ENCODE peak calls at places on chromosomes 4 and X, in seven cellular contexts. O, K, D, Z, U, Y and M are unnamed samples.

GRCh38 chr4:36054750-36055467 is 189.4 kb downstream of the ARAP2 start:
- DNase-seq in Z (no peak), D (no peak), Y (no peak), K (no peak), O (no peak), U (no peak), M (no peak)

GRCh38 chr4:78667337-78667736 is 108.8 kb upstream of the BMP2K start:
- DNase-seq in Y (no peak), U (no peak), K (no peak), O (no peak), D (no peak), Z (no peak), M (no peak)

GRCh38 chr4:33696066-33696465 is 2548.2 kb downstream of the ARAP2 start:
- DNase-seq in Y (no peak), O (no peak), D (no peak), Z (peak), K (no peak), U (no peak), M (no peak)

GRCh38 chrX:139831689-139832456 is 101.0 kb downstream of the ATP11C start:
- DNase-seq in Z (peak), O (no peak), Y (no peak), K (no peak), D (peak), U (no peak), M (no peak)

GRCh38 chr4:7630559-7631287 is 196.0 kb upstream of the PSAPL1 start:
- DNase-seq in Y (no peak), Z (peak), K (peak), O (no peak), U (no peak), D (peak), M (no peak)

GRCh38 chr4:164906368-164906767 is 29.4 kb downstream of the APELA start:
- DNase-seq in D (no peak), Z (no peak), K (no peak), U (no peak), O (no peak), Y (no peak), M (no peak)

GRCh38 chr4:112112590-112113170 is 32.6 kb upstream of the FAM241A start:
- DNase-seq in Z (no peak), Y (no peak), O (no peak), K (no peak), D (peak), U (no peak), M (peak)

GRCh38 chr4:688695-689497 is at the start of gene SLC49A3:
- DNase-seq in Z (peak), O (no peak), K (no peak), Y (peak), D (no peak), U (peak), M (no peak)

GRCh38 chrX:125998432-125998831 is 167.7 kb downstream of the DCAF12L2 start:
- DNase-seq in Z (no peak), O (no peak), K (no peak), Y (no peak), D (peak), U (no peak), M (no peak)

GRCh38 chrX:46770817-46771163 is 11.9 kb upstream of the SLC9A7 start:
- DNase-seq in Y (no peak), D (peak), O (no peak), Z (peak), K (no peak), U (no peak), M (no peak)

GRCh38 chr4:71460368-71460767 is 121.5 kb downstream of the SLC4A4 start:
- DNase-seq in K (no peak), D (peak), U (no peak), Y (no peak), Z (no peak), O (no peak), M (peak)

GRCh38 chrX:12891915-12892506 is 14.4 kb upstream of the TLR8 start:
- DNase-seq in U (no peak), Y (no peak), D (no peak), K (no peak), O (no peak), Z (no peak), M (no peak)

GRCh38 chr4:80140237-80140636 is 57.1 kb upstream of the PRDM8 start:
- DNase-seq in K (no peak), U (no peak), O (no peak), Y (no peak), Z (no peak), D (no peak), M (no peak)

GRCh38 chr4:159269143-159269542 is 166.3 kb downstream of the RAPGEF2 start:
- DNase-seq in K (no peak), Z (no peak), O (no peak), Y (peak), D (no peak), U (no peak), M (no peak)
- H3K4me3 ChIP-seq in K (no peak), Z (no peak), O (no peak), Y (no peak), D (no peak), U (no peak), M (no peak)

DNA sequence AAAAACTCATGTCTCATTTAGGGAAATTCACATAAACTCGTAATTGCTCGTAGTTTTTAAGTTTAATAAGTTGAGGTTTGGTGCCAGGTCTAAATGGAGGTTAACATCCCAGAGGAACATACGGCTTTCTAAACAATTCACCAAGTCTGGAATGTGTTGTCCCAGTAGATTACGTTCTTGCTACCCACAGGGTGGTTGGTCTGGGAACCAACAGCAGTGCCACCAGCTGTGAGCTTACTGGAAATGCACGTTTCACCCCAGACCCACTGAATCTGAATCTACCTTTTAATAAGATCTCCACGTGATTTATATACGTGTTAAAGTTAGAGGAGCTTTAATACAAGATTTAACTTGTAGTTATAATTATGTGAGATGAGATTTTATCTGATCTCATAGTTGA is 134.3 kb downstream of the BMPR1B start:
- DNase-seq in Z (no peak), O (no peak), U (no peak), Y (no peak), D (peak), K (no peak), M (no peak)
- TF ChIP-seq CTCF in Z (no peak), O (no peak), U (no peak), Y (no peak), D (peak), K (no peak), M (peak)

GRCh38 chrX:71253253-71254091 is 468 bp downstream of the ZMYM3 start:
- DNase-seq in Y (no peak), O (peak), U (peak), K (peak), Z (peak), D (peak), M (peak)
- H3K27ac ChIP-seq in Y (peak), O (peak), U (peak), K (peak), Z (peak), D (peak), M (peak)

GRCh38 chrX:148501121-148502066 is 977 bp downstream of the AFF2 start:
- DNase-seq in K (peak), O (no peak), Z (no peak), Y (peak), U (peak), D (no peak), M (peak)
- H3K4me3 ChIP-seq in K (peak), O (peak), Z (peak), Y (peak), U (peak), D (peak), M (peak)

DNA sequence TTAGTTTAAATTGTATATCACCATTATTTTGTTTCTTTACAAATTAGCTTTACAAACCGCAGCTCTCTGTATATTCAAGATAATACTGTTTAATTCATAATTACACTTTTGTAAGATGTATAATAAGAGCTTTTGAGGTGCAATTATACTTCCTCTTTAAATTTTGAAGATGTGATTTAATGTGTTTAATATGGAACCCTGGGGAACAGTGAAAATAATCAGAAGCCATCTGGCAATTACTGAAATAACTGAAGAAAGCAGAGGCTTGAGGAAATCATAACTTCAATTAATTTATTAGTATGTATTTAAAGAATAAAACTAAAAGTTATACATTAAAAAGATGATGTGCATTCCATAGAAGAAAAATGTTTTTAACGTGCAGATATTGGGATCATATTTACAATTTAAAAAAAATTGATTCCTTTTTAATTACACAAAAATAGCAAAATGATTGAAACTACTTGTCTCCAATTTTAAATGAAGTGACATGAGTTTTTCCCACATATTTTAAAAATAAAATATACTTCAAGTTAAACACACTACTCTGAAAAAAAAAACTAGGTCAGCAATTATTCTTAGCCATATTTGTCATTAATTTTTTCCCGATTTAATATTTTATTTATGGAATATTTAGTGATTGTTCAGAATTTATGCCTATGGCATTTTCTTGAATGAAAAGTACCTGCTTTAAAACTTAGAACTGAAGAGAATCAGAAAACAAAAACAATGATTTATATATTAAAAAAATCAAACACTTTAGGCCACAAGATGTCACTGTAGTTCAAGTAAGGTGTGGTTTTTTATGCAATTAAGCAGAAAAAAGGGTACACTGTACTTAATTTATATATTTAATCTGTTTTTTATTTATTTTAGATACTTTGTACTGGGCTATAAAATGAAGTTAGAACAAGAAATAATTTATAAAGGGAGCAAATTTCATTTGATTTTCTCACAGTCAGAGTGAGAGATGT is 942.7 kb upstream of the NDST4 start:
- DNase-seq in Z (peak), O (no peak), D (no peak), U (no peak), Y (no peak), K (no peak), M (no peak)
- TF ChIP-seq CTCF in Z (peak), O (no peak), D (peak), U (peak), Y (no peak), K (no peak), M (no peak)

GRCh38 chrX:134548257-134548732 is 88.3 kb downstream of the HPRT1 start:
- DNase-seq in K (no peak), D (no peak), O (no peak), U (no peak), Y (no peak), Z (peak), M (no peak)

GRCh38 chrX:134547047-134547679 is 87.2 kb downstream of the HPRT1 start:
- DNase-seq in K (no peak), U (no peak), O (no peak), Y (no peak), Z (peak), D (peak), M (no peak)

GRCh38 chrX:134551365-134552095 is 91.6 kb downstream of the HPRT1 start:
- DNase-seq in D (no peak), K (no peak), O (no peak), U (no peak), Z (peak), Y (no peak), M (no peak)

GRCh38 chrX:134546187-134546586 is 86.2 kb downstream of the HPRT1 start:
- DNase-seq in Z (peak), U (no peak), K (no peak), O (no peak), D (no peak), Y (no peak), M (no peak)

DNA sequence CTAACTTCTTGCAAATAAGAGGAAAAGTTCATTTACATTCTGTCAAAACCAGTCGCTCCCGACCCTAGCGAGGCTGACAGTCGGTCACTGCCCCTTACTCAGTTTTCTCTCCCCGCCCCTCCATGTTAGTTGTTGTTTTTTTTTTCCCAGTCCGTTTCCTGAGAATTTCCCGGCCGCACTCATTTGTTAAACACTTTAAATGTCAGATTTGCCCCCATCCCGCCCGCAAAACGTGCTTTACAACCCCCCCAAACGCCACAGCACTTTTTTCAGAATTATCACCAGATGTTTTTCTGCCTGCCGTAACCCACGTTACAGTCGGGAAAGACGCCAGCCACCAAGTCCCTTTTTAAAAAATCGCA is 88.9 kb downstream of the HPRT1 start:
- DNase-seq in U (no peak), Z (no peak), O (no peak), K (no peak), Y (no peak), D (no peak), M (no peak)
- H3K27ac ChIP-seq in U (no peak), Z (peak), O (no peak), K (peak), Y (peak), D (peak), M (peak)